ENCODE peak calls at places on chromosomes 5 and 9, in eight cellular contexts. Z, K, H, X, M, B, D and S are unnamed samples.

GRCh38 chr5:87829214-87829551 is 416.5 kb upstream of the CCNH start:
- ATAC-seq in Z (no peak), K (peak), H (no peak), X (no peak), M (no peak), B (no peak), D (peak), S (no peak)

GRCh38 chr5:167778228-167778627 is 513.2 kb upstream of the WWC1 start:
- ATAC-seq in Z (no peak), K (no peak), H (no peak), X (no peak), M (no peak), B (no peak), D (no peak), S (no peak)

GRCh38 chr5:94093300-94093699 is 351.9 kb upstream of the POU5F2 start:
- ATAC-seq in Z (no peak), K (no peak), H (no peak), X (no peak), M (no peak), B (no peak), D (no peak), S (no peak)

GRCh38 chr5:121915765-121916164 is 46.0 kb upstream of the SRFBP1 start:
- ATAC-seq in Z (no peak), K (no peak), H (no peak), X (no peak), M (no peak), B (no peak), D (no peak), S (no peak)

GRCh38 chr5:123906698-123907295 is 394.8 kb downstream of the CSNK1G3 start:
- ATAC-seq in Z (no peak), K (no peak), H (no peak), X (no peak), M (no peak), B (peak), D (no peak), S (no peak)

GRCh38 chr5:177994561-177995190 is 1.4 kb downstream of the PROP1 start:
- ATAC-seq in Z (peak), K (no peak), H (no peak), X (no peak), M (no peak), B (no peak), D (no peak), S (no peak)

GRCh38 chr9:88521308-88521707 is 13.7 kb upstream of the NXNL2 start:
- ATAC-seq in Z (no peak), K (peak), H (no peak), X (no peak), M (peak), B (no peak), D (no peak), S (no peak)

GRCh38 chr9:20269620-20270019 is 352.7 kb downstream of the MLLT3 start:
- ATAC-seq in Z (no peak), K (no peak), H (no peak), X (no peak), M (no peak), B (no peak), D (no peak), S (no peak)

GRCh38 chr5:88667187-88668141 is 215.5 kb downstream of the MEF2C start:
- ATAC-seq in Z (peak), K (no peak), H (no peak), X (peak), M (peak), B (peak), D (peak), S (no peak)

GRCh38 chr9:112861638-112862555 is 28.8 kb downstream of the SLC46A2 start:
- ATAC-seq in Z (no peak), K (peak), H (no peak), X (peak), M (no peak), B (no peak), D (no peak), S (peak)

GRCh38 chr9:113488490-113488889 is 25.0 kb downstream of the RGS3 start:
- ATAC-seq in Z (no peak), K (no peak), H (no peak), X (no peak), M (no peak), B (no peak), D (no peak), S (no peak)

GRCh38 chr5:160071521-160072299 is 47.5 kb downstream of the PWWP2A start:
- ATAC-seq in Z (no peak), K (peak), H (no peak), X (no peak), M (no peak), B (no peak), D (no peak), S (no peak)

GRCh38 chr5:149060325-149060724 is 2.5 kb downstream of the SH3TC2 start:
- ATAC-seq in Z (no peak), K (no peak), H (no peak), X (peak), M (no peak), B (no peak), D (peak), S (no peak)

GRCh38 chr5:141961466-141961865 is 3.5 kb upstream of the PCDH12 start:
- ATAC-seq in Z (no peak), K (no peak), H (no peak), X (no peak), M (no peak), B (no peak), D (no peak), S (no peak)

GRCh38 chr5:179731791-179732411 is 721 bp upstream of the MAML1 start:
- ATAC-seq in Z (peak), K (peak), H (peak), X (peak), M (peak), B (peak), D (peak), S (peak)

GRCh38 chr5:128263357-128263756 is 179.8 kb downstream of the SLC12A2 start:
- ATAC-seq in Z (no peak), K (no peak), H (no peak), X (no peak), M (peak), B (no peak), D (no peak), S (no peak)

GRCh38 chr9:34995288-34996060 is 5.9 kb downstream of the DNAJB5 start:
- ATAC-seq in Z (no peak), K (peak), H (no peak), X (peak), M (no peak), B (no peak), D (peak), S (peak)

GRCh38 chr5:180969406-180969805 is 19.2 kb upstream of the BTNL3 start:
- ATAC-seq in Z (no peak), K (no peak), H (no peak), X (no peak), M (no peak), B (no peak), D (no peak), S (no peak)

GRCh38 chr5:111783537-111783936 is 26.5 kb upstream of the NREP start:
- ATAC-seq in Z (no peak), K (no peak), H (no peak), X (no peak), M (no peak), B (no peak), D (no peak), S (no peak)

GRCh38 chr5:99378443-99378842 is 449.6 kb upstream of the CHD1 start:
- ATAC-seq in Z (no peak), K (no peak), H (no peak), X (no peak), M (peak), B (no peak), D (no peak), S (no peak)

GRCh38 chr5:31731016-31731415 is 92.1 kb downstream of the PDZD2 start:
- ATAC-seq in Z (no peak), K (no peak), H (no peak), X (no peak), M (peak), B (no peak), D (no peak), S (no peak)

GRCh38 chr5:149135536-149136201 is 5.6 kb upstream of the ABLIM3 start:
- ATAC-seq in Z (no peak), K (peak), H (no peak), X (no peak), M (no peak), B (no peak), D (peak), S (peak)

GRCh38 chr5:151155149-151155776 is 2.3 kb downstream of the ANXA6 start:
- ATAC-seq in Z (no peak), K (no peak), H (no peak), X (no peak), M (no peak), B (peak), D (no peak), S (no peak)

GRCh38 chr5:153672347-153673090 is 182.0 kb downstream of the GRIA1 start:
- ATAC-seq in Z (no peak), K (no peak), H (no peak), X (no peak), M (no peak), B (no peak), D (no peak), S (no peak)

GRCh38 chr5:69202497-69202896 is 13.1 kb downstream of the CENPH start:
- ATAC-seq in Z (no peak), K (no peak), H (no peak), X (no peak), M (no peak), B (no peak), D (no peak), S (no peak)

GRCh38 chr9:84062538-84062937 is 81.9 kb downstream of the RMI1 start:
- ATAC-seq in Z (no peak), K (no peak), H (no peak), X (no peak), M (no peak), B (no peak), D (no peak), S (no peak)

GRCh38 chr5:140401362-140402257 is at the start of gene ANKHD1:
- ATAC-seq in Z (peak), K (peak), H (peak), X (peak), M (peak), B (peak), D (peak), S (peak)

GRCh38 chr9:113184509-113184908 is 33.7 kb downstream of the SLC31A2 start:
- ATAC-seq in Z (no peak), K (no peak), H (no peak), X (no peak), M (no peak), B (no peak), D (no peak), S (no peak)

GRCh38 chr5:54360925-54361662 is 50.7 kb upstream of the ARL15 start:
- ATAC-seq in Z (no peak), K (no peak), H (no peak), X (no peak), M (no peak), B (no peak), D (no peak), S (no peak)

GRCh38 chr9:101366038-101366756 is 18.6 kb downstream of the BAAT start:
- ATAC-seq in Z (no peak), K (no peak), H (no peak), X (peak), M (no peak), B (no peak), D (peak), S (no peak)

GRCh38 chr9:91177661-91178280 is 183.9 kb downstream of the AUH start:
- ATAC-seq in Z (no peak), K (no peak), H (no peak), X (no peak), M (no peak), B (peak), D (no peak), S (no peak)

GRCh38 chr9:132412089-132412488 is 2.1 kb downstream of the CFAP77 start:
- ATAC-seq in Z (peak), K (no peak), H (peak), X (peak), M (peak), B (peak), D (peak), S (no peak)

GRCh38 chr5:19713740-19714139 is 274.3 kb downstream of the CDH18 start:
- ATAC-seq in Z (no peak), K (no peak), H (no peak), X (no peak), M (no peak), B (no peak), D (no peak), S (no peak)

GRCh38 chr5:59254055-59254687 is 639.4 kb downstream of the PDE4D start:
- ATAC-seq in Z (no peak), K (no peak), H (no peak), X (no peak), M (no peak), B (no peak), D (peak), S (no peak)

GRCh38 chr5:123438902-123439301 is 15.7 kb upstream of the CEP120 start:
- ATAC-seq in Z (no peak), K (peak), H (no peak), X (peak), M (peak), B (peak), D (no peak), S (no peak)

GRCh38 chr5:117286813-117287212 is 712.2 kb upstream of the SEMA6A start:
- ATAC-seq in Z (no peak), K (no peak), H (no peak), X (no peak), M (no peak), B (no peak), D (no peak), S (no peak)

GRCh38 chr9:114953917-114954316 is 23.5 kb upstream of the TNFSF8 start:
- ATAC-seq in Z (no peak), K (peak), H (no peak), X (no peak), M (no peak), B (no peak), D (no peak), S (peak)

GRCh38 chr9:135480071-135480941 is 724 bp downstream of the PPP1R26 start:
- ATAC-seq in Z (peak), K (peak), H (peak), X (peak), M (peak), B (peak), D (peak), S (peak)

GRCh38 chr9:99079542-99079941 is 25.4 kb upstream of the TGFBR1 start:
- ATAC-seq in Z (no peak), K (no peak), H (no peak), X (no peak), M (no peak), B (no peak), D (no peak), S (no peak)

GRCh38 chr9:72925126-72925810 is 27.6 kb downstream of the ALDH1A1 start:
- ATAC-seq in Z (no peak), K (peak), H (no peak), X (no peak), M (no peak), B (no peak), D (peak), S (no peak)

GRCh38 chr9:72921888-72922654 is 30.8 kb downstream of the ALDH1A1 start:
- ATAC-seq in Z (no peak), K (no peak), H (no peak), X (no peak), M (no peak), B (no peak), D (no peak), S (no peak)

GRCh38 chr9:72924116-72924790 is 28.6 kb downstream of the ALDH1A1 start:
- ATAC-seq in Z (no peak), K (no peak), H (no peak), X (no peak), M (no peak), B (no peak), D (no peak), S (no peak)

GRCh38 chr9:72925891-72926290 is 27.0 kb downstream of the ALDH1A1 start:
- ATAC-seq in Z (no peak), K (no peak), H (no peak), X (no peak), M (no peak), B (no peak), D (peak), S (no peak)

DNA sequence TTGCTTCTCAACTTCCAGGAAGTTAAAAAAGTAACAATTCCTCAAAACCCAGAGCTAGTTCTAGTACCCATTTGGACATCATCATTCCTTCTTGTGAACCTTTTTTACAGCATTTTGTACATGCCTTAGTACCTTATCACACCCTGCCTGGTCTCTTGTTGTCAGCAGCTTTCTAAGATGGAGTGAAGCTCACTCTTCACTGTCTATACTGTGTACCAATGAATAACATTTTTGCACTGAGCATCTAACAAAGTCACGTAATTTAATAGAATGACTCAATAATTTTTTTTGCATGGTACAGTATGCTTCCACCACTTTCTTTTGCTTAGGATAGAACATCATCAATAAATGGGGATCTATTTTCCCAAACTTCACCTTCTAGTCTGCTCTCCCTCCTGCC is 29.8 kb downstream of the ALDH1A1 start:
- ATAC-seq in Z (no peak), K (no peak), H (no peak), X (no peak), M (no peak), B (no peak), D (no peak), S (no peak)
- TF ChIP-seq POLR2AphosphoS5 in Z (no peak), K (no peak), H (no peak), X (no peak), M (no peak), B (no peak), D (no peak), S (no peak)

GRCh38 chr5:40167283-40167682 is 512.4 kb upstream of the PTGER4 start:
- ATAC-seq in Z (no peak), K (no peak), H (no peak), X (no peak), M (no peak), B (no peak), D (no peak), S (no peak)

GRCh38 chr5:40165106-40165788 is 514.5 kb upstream of the PTGER4 start:
- ATAC-seq in Z (no peak), K (peak), H (no peak), X (no peak), M (no peak), B (no peak), D (no peak), S (peak)

GRCh38 chr5:40160435-40160834 is 519.3 kb upstream of the PTGER4 start:
- ATAC-seq in Z (no peak), K (no peak), H (no peak), X (no peak), M (no peak), B (no peak), D (no peak), S (no peak)

GRCh38 chr5:40166757-40167156 is 513.0 kb upstream of the PTGER4 start:
- ATAC-seq in Z (no peak), K (no peak), H (no peak), X (no peak), M (no peak), B (no peak), D (no peak), S (no peak)

DNA sequence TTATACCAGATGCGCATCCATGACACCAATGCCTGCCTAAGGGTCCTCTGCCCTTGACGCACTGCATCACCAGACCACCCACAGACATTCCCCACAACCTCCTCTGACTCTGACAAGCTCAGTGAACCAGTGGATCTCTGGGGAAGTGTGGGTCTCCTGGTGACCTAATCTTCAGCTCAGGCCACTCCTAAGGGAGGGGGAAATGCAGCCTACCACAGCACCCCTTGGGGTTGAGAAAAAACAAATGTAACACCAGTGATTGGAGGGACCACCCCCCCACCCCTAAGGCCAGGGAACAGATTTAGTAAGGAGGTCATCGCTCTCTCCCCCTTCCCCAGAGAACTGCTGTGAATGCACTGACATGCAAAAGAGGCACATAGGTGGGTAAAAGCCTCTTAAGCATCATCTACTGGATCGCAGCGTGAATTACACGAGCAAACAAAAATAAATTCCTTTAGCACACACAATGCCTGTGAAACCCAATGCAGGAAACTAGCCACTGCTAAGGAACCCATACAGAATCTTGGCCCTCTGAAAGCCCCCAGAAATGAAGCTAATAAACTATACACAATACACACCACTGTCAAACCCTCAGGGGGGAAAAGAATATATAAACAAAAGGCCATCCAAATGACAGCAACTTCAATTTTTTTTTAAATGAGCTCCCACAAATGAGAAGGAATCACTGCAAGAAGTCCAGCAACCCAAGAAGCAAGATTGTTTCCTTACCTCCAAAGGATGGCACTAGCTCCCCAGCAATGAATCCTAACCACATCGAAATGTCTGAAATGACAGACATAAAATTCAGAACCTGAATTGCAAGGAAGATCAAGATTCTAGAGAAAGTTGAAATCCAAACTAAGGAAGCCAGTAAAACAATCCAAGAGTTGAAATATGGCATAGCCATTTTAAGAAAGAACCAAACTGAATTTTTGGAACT is 513.7 kb upstream of the PTGER4 start:
- ATAC-seq in Z (no peak), K (no peak), H (no peak), X (no peak), M (peak), B (no peak), D (no peak), S (no peak)
- TF ChIP-seq CTCF in Z (peak), K (no peak), H (no peak), X (no peak), M (no peak), B (peak), D (no peak), S (no peak)

GRCh38 chr5:77643654-77644404 is 5.3 kb upstream of the OTP start:
- ATAC-seq in Z (no peak), K (no peak), H (no peak), X (no peak), M (no peak), B (no peak), D (no peak), S (no peak)
- TF ChIP-seq POLR2AphosphoS5 in Z (no peak), K (no peak), H (no peak), X (no peak), M (no peak), B (no peak), D (no peak), S (no peak)

DNA sequence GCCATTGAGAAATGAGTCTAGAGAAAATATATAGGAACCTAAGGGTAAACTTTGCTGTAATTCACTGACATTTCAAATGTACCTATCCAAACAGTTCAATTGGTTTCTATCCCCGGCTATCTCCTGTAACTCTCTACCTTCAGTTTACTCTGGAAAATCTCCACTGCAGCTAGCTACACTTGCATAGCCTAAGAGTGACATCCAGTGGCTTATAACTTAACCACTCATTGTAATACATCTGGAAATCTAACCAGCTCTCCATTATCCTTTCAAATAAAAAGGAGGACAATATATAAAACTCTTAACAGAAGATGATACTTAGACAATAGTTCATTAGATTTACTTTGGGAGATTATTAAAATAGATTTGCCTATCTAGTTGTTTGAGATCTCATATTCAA is 35.3 kb upstream of the SPDL1 start:
- ATAC-seq in Z (peak), K (no peak), H (peak), X (peak), M (peak), B (peak), D (peak), S (no peak)
- TF ChIP-seq CTCF in Z (peak), K (no peak), H (peak), X (peak), M (peak), B (peak), D (peak), S (peak)